ENCODE peak calls at places on chromosome 13, in nine cellular contexts. O, H, T, J, G, E, R, A and X are unnamed samples.

GRCh38 chr13:94090773-94091172 is 388.7 kb downstream of the DCT start:
- DNase-seq in O (no peak), H (no peak), T (no peak), J (no peak), G (no peak), E (no peak), R (no peak), A (no peak), X (no peak)

GRCh38 chr13:23748591-23748990 is 140.6 kb downstream of the MIPEP start:
- DNase-seq in O (no peak), H (no peak), T (no peak), J (no peak), G (no peak), E (no peak), R (no peak), A (no peak), X (no peak)

GRCh38 chr13:70090036-70090723 is 17.4 kb upstream of the ATXN8OS start:
- DNase-seq in O (no peak), H (no peak), T (no peak), J (no peak), G (no peak), E (no peak), R (no peak), A (no peak), X (no peak)

GRCh38 chr13:24185591-24186232 is 25.2 kb downstream of the SPATA13 start:
- DNase-seq in O (no peak), H (no peak), T (no peak), J (no peak), G (no peak), E (no peak), R (no peak), A (no peak), X (no peak)

GRCh38 chr13:32314271-32314967 is 744 bp downstream of the ZAR1L start:
- DNase-seq in O (no peak), H (peak; percentile 55), T (no peak), J (no peak), G (no peak), E (peak; percentile 18), R (no peak), A (peak; percentile 23), X (no peak)

GRCh38 chr13:49351871-49352270 is 92.0 kb downstream of the CAB39L start:
- DNase-seq in O (no peak), H (no peak), T (no peak), J (no peak), G (no peak), E (no peak), R (no peak), A (no peak), X (no peak)

GRCh38 chr13:70188567-70188966 is 80.3 kb upstream of the KLHL1 start:
- DNase-seq in O (no peak), H (no peak), T (no peak), J (no peak), G (peak; percentile 27), E (no peak), R (no peak), A (no peak), X (no peak)

GRCh38 chr13:74132768-74133656 is 1.2 kb downstream of the KLF12 start:
- DNase-seq in O (no peak), H (peak; percentile 52), T (no peak), J (no peak), G (no peak), E (peak; percentile 25), R (no peak), A (no peak), X (peak; percentile 67)

GRCh38 chr13:112894673-112895481 is 74.1 kb upstream of the MCF2L start:
- DNase-seq in O (no peak), H (peak; percentile 48), T (peak; percentile 41), J (no peak), G (no peak), E (no peak), R (no peak), A (no peak), X (no peak)

GRCh38 chr13:100765021-100765420 is 90.4 kb upstream of the TMTC4 start:
- DNase-seq in O (no peak), H (no peak), T (no peak), J (no peak), G (no peak), E (no peak), R (no peak), A (no peak), X (no peak)

GRCh38 chr13:100767192-100767591 is 92.6 kb upstream of the TMTC4 start:
- DNase-seq in O (no peak), H (no peak), T (no peak), J (no peak), G (no peak), E (no peak), R (no peak), A (no peak), X (no peak)
- H3K4me1 ChIP-seq in O (no peaks in the 10 kb centered on the region), H (no peaks in the 10 kb centered on the region), T (peaks cover 34% of the 10 kb centered on the region), J (no peaks in the 10 kb centered on the region), G (no peaks in the 10 kb centered on the region), E (no peaks in the 10 kb centered on the region), R (no peaks in the 10 kb centered on the region), A (no peaks in the 10 kb centered on the region), X (no peaks in the 10 kb centered on the region)

DNA sequence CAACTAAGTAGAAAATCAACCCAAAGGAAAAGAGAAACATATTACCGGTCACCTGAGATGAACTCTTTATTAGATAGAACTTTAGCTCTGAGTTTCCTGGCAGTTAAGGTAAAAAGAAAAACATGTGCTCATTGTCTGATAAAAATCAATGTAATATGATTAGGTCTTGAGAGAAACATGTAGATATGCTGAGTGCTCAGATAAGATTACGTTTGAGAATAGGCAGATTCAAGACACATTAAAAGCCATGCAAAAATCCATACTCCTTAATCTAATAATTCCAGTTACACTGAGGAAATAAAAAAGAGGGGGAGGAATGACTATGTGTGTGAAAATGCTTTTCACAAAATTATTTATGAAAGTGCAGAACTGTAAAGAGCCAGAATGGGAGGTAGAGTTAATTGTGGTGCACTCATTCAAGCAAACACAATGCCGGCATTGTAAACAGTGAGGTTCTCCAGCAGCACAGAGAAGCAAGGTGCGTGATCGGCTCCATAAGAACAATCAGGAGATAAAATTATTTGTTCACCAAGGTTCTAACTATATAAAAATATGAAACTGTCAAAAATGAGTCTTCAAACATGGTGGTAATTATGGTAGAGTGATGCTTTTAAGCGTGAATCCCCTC is 88.8 kb downstream of the MBNL2 start:
- DNase-seq in O (no peak), H (no peak), T (no peak), J (no peak), G (no peak), E (no peak), R (no peak), A (no peak), X (no peak)
- TF ChIP-seq POLR2A in O (no peak), H (no peak), T (no peak), J (no peak), G (no peak), E (no peak), R (no peak), A (no peak), X (no peak)

DNA sequence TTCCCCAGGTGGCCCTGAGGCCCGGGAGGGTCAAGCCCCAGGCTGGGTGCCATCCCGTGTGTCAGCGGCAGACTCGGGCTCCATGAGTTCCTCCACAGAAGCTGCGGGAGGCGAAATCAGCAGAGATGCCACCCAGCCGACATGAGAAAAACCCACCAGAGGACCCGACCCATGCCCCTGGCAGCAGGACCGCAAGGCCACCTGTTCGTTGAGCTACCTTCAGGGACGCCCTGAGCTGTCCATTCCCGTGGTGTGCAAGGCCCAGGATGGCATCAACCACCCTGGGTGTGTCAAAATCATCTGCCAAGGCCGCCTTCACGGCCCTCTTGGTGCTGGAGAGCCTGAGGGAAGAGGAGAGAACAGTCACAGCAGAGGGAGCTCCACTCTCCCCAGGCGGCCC is 30.4 kb downstream of the NAXD start:
- DNase-seq in O (no peak), H (no peak), T (no peak), J (no peak), G (no peak), E (no peak), R (no peak), A (no peak), X (peak; percentile 75)
- H3K4me1 ChIP-seq in O (no peaks in the 10 kb centered on the region), H (no peaks in the 10 kb centered on the region), T (no peaks in the 10 kb centered on the region), J (no peaks in the 10 kb centered on the region), G (peaks cover 8% of the 10 kb centered on the region), E (no peaks in the 10 kb centered on the region), R (peaks cover 6% of the 10 kb centered on the region), A (no peaks in the 10 kb centered on the region), X (peaks cover 8% of the 10 kb centered on the region)

DNA sequence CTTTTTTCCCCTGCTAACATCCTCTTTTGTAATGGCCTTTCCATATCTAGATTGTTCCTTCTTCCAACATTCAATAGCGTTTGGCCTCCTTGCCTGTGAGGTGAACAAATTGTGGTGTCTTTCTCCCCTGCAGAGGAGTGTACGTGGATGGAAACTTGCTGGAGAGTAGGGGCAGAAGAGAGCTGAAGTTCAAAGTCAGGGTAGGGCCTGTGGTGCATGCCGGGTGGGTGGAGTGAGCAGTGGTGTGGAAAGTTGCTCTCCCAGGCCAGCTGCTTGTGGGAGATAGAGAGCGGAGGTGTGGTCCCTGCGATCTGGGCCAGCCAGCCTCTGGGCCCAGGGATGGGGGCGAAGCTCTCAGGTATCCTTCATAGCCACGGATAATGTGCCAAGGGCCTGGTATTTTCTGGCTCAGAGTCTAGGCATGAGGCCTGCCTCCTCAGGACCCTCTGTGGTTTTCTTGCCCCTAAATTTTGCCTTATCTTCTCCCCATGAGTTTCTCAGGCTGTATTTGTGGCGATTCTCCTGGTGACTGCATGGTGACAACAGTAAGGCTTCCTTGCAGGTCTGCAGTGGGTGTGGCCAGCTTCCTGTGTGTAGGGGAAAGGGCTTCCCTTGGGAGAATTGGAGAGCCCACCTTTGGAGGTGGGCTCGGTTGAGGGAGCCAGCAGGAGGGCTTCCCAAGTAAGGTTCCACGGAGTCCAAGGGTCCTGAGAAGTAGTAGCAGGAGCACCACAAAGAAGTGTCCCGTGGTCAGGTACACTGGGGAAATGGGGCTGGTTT is 6.7 kb downstream of the RGCC start:
- DNase-seq in O (no peak), H (no peak), T (no peak), J (no peak), G (no peak), E (no peak), R (no peak), A (no peak), X (no peak)
- TF ChIP-seq POLR2A in O (no peak), H (no peak), T (no peak), J (no peak), G (no peak), E (no peak), R (no peak), A (no peak), X (no peak)

DNA sequence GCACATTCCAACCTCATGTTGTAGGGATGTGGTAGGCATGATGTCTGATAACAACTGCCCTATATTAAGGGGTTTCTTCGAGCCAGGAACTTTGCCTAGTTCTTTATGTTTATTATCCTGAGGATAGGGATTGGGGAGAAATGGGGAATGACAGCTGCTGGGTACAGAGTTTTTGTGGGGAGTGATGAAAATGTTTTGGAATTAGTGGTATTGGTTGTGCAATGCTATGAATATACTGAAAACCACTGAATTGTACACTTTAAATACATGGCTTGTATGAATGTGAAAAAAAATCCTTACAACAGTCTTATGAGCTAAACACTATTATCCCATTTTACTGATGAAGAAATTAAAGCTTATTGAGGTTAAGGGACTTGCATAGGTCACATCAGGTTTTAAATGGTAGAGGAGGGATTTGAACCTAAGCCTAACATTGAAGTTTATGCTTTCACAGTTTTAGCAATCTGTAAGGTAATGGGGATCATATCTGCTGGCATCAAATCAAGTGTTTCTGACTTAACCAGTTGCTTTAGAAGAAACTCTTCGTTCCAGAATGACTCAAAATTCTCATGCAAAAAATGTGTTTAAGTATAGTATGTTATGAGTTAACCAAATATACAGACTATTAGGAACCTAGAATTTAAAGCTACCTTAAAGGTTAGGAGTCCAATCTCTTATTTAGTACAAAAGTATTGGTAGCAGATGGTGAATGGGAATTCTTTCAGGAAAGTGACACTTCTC is 61.4 kb downstream of the ERCC5 start:
- DNase-seq in O (no peak), H (no peak), T (no peak), J (no peak), G (no peak), E (no peak), R (no peak), A (no peak), X (no peak)
- H3K4me1 ChIP-seq in O (no peaks in the 10 kb centered on the region), H (no peaks in the 10 kb centered on the region), T (peaks cover 22% of the 10 kb centered on the region), J (no peaks in the 10 kb centered on the region), G (no peaks in the 10 kb centered on the region), E (no peaks in the 10 kb centered on the region), R (no peaks in the 10 kb centered on the region), A (no peaks in the 10 kb centered on the region), X (peaks cover 8% of the 10 kb centered on the region)

GRCh38 chr13:99425485-99426341 is 75.6 kb upstream of the TM9SF2 start:
- DNase-seq in O (no peak), H (no peak), T (no peak), J (no peak), G (no peak), E (no peak), R (no peak), A (no peak), X (no peak)
- TF ChIP-seq POLR2A in O (no peak), H (no peak), T (no peak), J (no peak), G (no peak), E (no peak), R (no peak), A (no peak), X (no peak)